ENCODE peak calls at places on chromosomes 5 and 9, in four cellular contexts. H is activated CD4-positive, CD25-positive, alpha-beta regulatory T cell; Q is left cardiac atrium; P is ACHN. V is an unnamed sample.

GRCh38 chr9:84152204-84152603 is 171.6 kb downstream of the RMI1 start:
- DNase-seq in P (no peak), H (no peak), Q (no peak), V (no peak)

GRCh38 chr5:81924467-81924866 is 47.4 kb upstream of the ATG10 start:
- DNase-seq in Q (peak; percentile 32), H (no peak), P (no peak), V (no peak)

GRCh38 chr9:125233678-125234077 is 7.5 kb downstream of the HSPA5 start:
- DNase-seq in Q (no peak), P (peak; percentile 93), H (no peak), V (peak; percentile 40)

GRCh38 chr9:136644593-136645342 is 17.9 kb upstream of the EGFL7 start:
- DNase-seq in P (peak; percentile 66), Q (peak; percentile 86), H (peak; percentile 35), V (peak; percentile 88)

GRCh38 chr5:33824516-33825195 is 67.1 kb downstream of the ADAMTS12 start:
- DNase-seq in H (no peak), P (no peak), Q (no peak), V (no peak)

GRCh38 chr9:122397749-122398148 is 26.9 kb downstream of the PTGS1 start:
- DNase-seq in P (no peak), Q (no peak), H (no peak), V (no peak)

GRCh38 chr5:94432499-94432898 is 185.9 kb downstream of the KIAA0825 start:
- DNase-seq in Q (no peak), P (no peak), H (no peak), V (no peak)

GRCh38 chr9:27426717-27427645 is 97.1 kb upstream of the IFNK start:
- DNase-seq in Q (no peak), H (no peak), P (peak; percentile 36), V (peak; percentile 86)

GRCh38 chr5:171494452-171495121 is 75.1 kb downstream of the FGF18 start:
- DNase-seq in H (no peak), P (peak; percentile 8), Q (peak; percentile 83), V (peak; percentile 44)

GRCh38 chr9:96340707-96341106 is 38.7 kb upstream of the HSD17B3 start:
- DNase-seq in Q (no peak), P (no peak), H (no peak), V (no peak)

GRCh38 chr5:174271316-174271715 is 225.8 kb downstream of the NSG2 start:
- DNase-seq in P (no peak), Q (no peak), H (no peak), V (no peak)

GRCh38 chr5:113846941-113847340 is 333.4 kb downstream of the YTHDC2 start:
- DNase-seq in Q (no peak), H (no peak), P (no peak), V (no peak)

GRCh38 chr5:675876-676698 is 17.1 kb downstream of the TPPP start:
- DNase-seq in Q (peak; percentile 12), P (no peak), H (no peak), V (no peak)

GRCh38 chr9:37650873-37651768 is at the start of gene FRMPD1:
- DNase-seq in H (peak; percentile 11), P (peak; percentile 49), Q (peak; percentile 67), V (peak; percentile 33)

GRCh38 chr9:121674952-121675351 is 23.5 kb downstream of the DAB2IP start:
- DNase-seq in Q (no peak), H (no peak), P (no peak), V (no peak)

GRCh38 chr9:133342570-133342969 is 5.4 kb downstream of the MED22 start:
- DNase-seq in Q (no peak), H (no peak), P (no peak), V (no peak)

V was measured in A549.